ENCODE peak calls at places on chromosome 19, in nine cellular contexts. I, W, F, Y, X, A, H, Q and B are unnamed samples.
A peak's percentile ranks its signal among the peaks of the same experiment; 100 is the strongest.

GRCh38 chr19:40600086-40600917 is 867 bp upstream of the LTBP4 start:
- DNase-seq in A (no peak), I (no peak), Q (no peak), H (no peak), W (no peak), X (no peak), Y (no peak), F (no peak), B (no peak)

GRCh38 chr19:38735257-38735686 is 9.0 kb downstream of the CAPN12 start:
- DNase-seq in Y (no peak), F (no peak), A (no peak), X (peak; percentile 14), W (peak; percentile 12), I (no peak), Q (no peak), H (no peak), B (peak; percentile 16)

GRCh38 chr19:4064551-4065260 is 2.0 kb downstream of the ZBTB7A start:
- DNase-seq in W (no peak), Q (peak; percentile 65), H (no peak), I (no peak), X (no peak), Y (peak; percentile 74), F (no peak), A (peak; percentile 41), B (no peak)

GRCh38 chr19:13764821-13765394 is 586 bp downstream of the MRI1 start:
- DNase-seq in F (no peak), H (peak; percentile 39), A (no peak), Y (peak; percentile 44), Q (peak; percentile 62), X (no peak), I (peak; percentile 13), W (peak; percentile 23), B (no peak)

GRCh38 chr19:575527-576506 is 3.4 kb downstream of the BSG start:
- DNase-seq in A (peak; percentile 27), I (no peak), Y (no peak), Q (peak; percentile 88), X (no peak), F (no peak), W (no peak), H (no peak), B (no peak)

GRCh38 chr19:30570194-30570593 is 198.0 kb downstream of the ZNF536 start:
- DNase-seq in Y (no peak), Q (no peak), A (no peak), H (no peak), F (no peak), X (no peak), W (no peak), I (no peak), B (no peak)

GRCh38 chr19:48918801-48919247 is 14.7 kb upstream of the DHDH start:
- DNase-seq in A (peak; percentile 15), Y (peak; percentile 38), W (no peak), F (no peak), I (no peak), Q (peak; percentile 44), X (no peak), H (no peak), B (no peak)

GRCh38 chr19:15161028-15161984 is 39.5 kb downstream of the NOTCH3 start:
- DNase-seq in F (no peak), Y (peak; percentile 30), A (peak; percentile 38), Q (peak; percentile 59), W (no peak), H (no peak), I (no peak), X (no peak), B (no peak)

GRCh38 chr19:3708207-3708931 is at the start of gene TJP3:
- DNase-seq in I (no peak), Q (peak; percentile 58), A (no peak), X (peak; percentile 12), H (no peak), W (no peak), Y (no peak), F (no peak), B (peak; percentile 5)

GRCh38 chr19:45141203-45141900 is 19.4 kb downstream of the NKPD1 start:
- DNase-seq in X (no peak), W (no peak), I (no peak), A (no peak), H (no peak), Q (no peak), F (no peak), Y (no peak), B (no peak)

GRCh38 chr19:44800461-44800860 is 8.4 kb upstream of the BCAM start:
- DNase-seq in X (peak; percentile 53), W (peak; percentile 70), Y (peak; percentile 81), H (peak; percentile 79), A (peak; percentile 74), Q (peak; percentile 80), F (no peak), I (peak; percentile 53), B (peak; percentile 75)

GRCh38 chr19:33193864-33194362 is at the start of gene LRP3:
- DNase-seq in A (no peak), F (no peak), W (no peak), H (no peak), I (no peak), Y (no peak), Q (peak; percentile 54), X (no peak), B (no peak)

GRCh38 chr19:38061294-38061693 is 154.3 kb downstream of the SIPA1L3 start:
- DNase-seq in I (no peak), A (peak; percentile 73), F (peak; percentile 70), Q (peak; percentile 82), Y (no peak), X (no peak), W (no peak), H (no peak), B (no peak)

GRCh38 chr19:1943661-1944087 is 2.7 kb downstream of the CSNK1G2 start:
- DNase-seq in X (no peak), W (no peak), I (no peak), Q (no peak), Y (no peak), A (no peak), F (no peak), H (no peak), B (no peak)

GRCh38 chr19:40721140-40721486 is 4.2 kb downstream of the ITPKC start:
- DNase-seq in H (no peak), F (no peak), Y (no peak), Q (no peak), X (no peak), A (no peak), W (no peak), I (no peak), B (no peak)

GRCh38 chr19:41870401-41870873 is 6.6 kb upstream of the CD79A start:
- DNase-seq in H (no peak), W (no peak), A (peak; percentile 67), I (no peak), Y (peak; percentile 26), F (no peak), Q (peak; percentile 79), X (no peak), B (no peak)

GRCh38 chr19:48543121-48543710 is 8.8 kb upstream of the SULT2B1 start:
- DNase-seq in W (no peak), H (no peak), Y (no peak), F (no peak), I (no peak), A (peak; percentile 67), X (no peak), Q (peak; percentile 82), B (peak; percentile 29)

GRCh38 chr19:11446652-11447301 is 11.3 kb downstream of the PRKCSH start:
- DNase-seq in W (peak; percentile 27), H (peak; percentile 16), X (no peak), Y (peak; percentile 40), Q (peak; percentile 60), F (no peak), A (peak; percentile 46), I (no peak), B (no peak)

GRCh38 chr19:10887616-10888367 is 16.4 kb downstream of the CARM1 start:
- DNase-seq in Y (no peak), I (no peak), W (no peak), A (no peak), Q (peak; percentile 48), H (no peak), F (no peak), X (no peak), B (no peak)

GRCh38 chr19:39014037-39014436 is 18.3 kb downstream of the FBXO27 start:
- DNase-seq in I (no peak), Y (no peak), Q (no peak), H (no peak), W (no peak), A (no peak), X (no peak), F (no peak), B (no peak)

GRCh38 chr19:30071871-30072270 is 129.8 kb downstream of the URI1 start:
- DNase-seq in Q (no peak), F (no peak), Y (no peak), I (no peak), X (no peak), H (no peak), A (no peak), W (no peak), B (no peak)

GRCh38 chr19:50485284-50485955 is 8.8 kb upstream of the GARIN5A start:
- DNase-seq in Y (no peak), W (no peak), I (no peak), F (no peak), A (no peak), H (no peak), X (no peak), Q (no peak), B (no peak)

GRCh38 chr19:14363203-14364097 is 17.8 kb upstream of the ADGRE5 start:
- DNase-seq in H (peak; percentile 67), W (peak; percentile 39), A (no peak), F (no peak), X (peak; percentile 58), Y (no peak), I (no peak), Q (peak; percentile 77), B (no peak)

GRCh38 chr19:50720921-50721291 is 1.3 kb upstream of the SHANK1 start:
- DNase-seq in Q (peak; percentile 94), H (no peak), Y (peak; percentile 49), X (no peak), I (no peak), F (no peak), A (no peak), W (no peak), B (no peak)

GRCh38 chr19:48419158-48419920 is 25.9 kb downstream of the GRIN2D start:
- DNase-seq in Y (peak; percentile 67), F (no peak), H (peak; percentile 75), A (no peak), W (peak; percentile 63), I (peak; percentile 28), Q (peak; percentile 67), X (no peak), B (no peak)

GRCh38 chr19:48513289-48514122 is 1.9 kb upstream of the LMTK3 start:
- DNase-seq in Y (peak; percentile 83), A (peak; percentile 77), H (peak; percentile 66), Q (peak; percentile 80), W (peak; percentile 61), I (peak; percentile 45), X (peak; percentile 53), F (no peak), B (peak; percentile 56)

GRCh38 chr19:53333071-53333465 is 481 bp upstream of the ZNF845 start:
- DNase-seq in Q (peak; percentile 73), F (no peak), X (peak; percentile 63), I (no peak), H (no peak), W (peak; percentile 7), A (no peak), Y (peak; percentile 63), B (peak; percentile 58)